ENCODE peak calls at places on chromosomes 11 and 22, in nine cellular contexts. One of them, this sample, is unnamed.

GRCh38 chr11:74288161-74288560 is 23.3 kb downstream of the P4HA3 start:
- DNase-seq in kidney epithelial cell: peak
- DNase-seq in ACHN: peak
- DNase-seq in nucleus accumbens: no peak
- DNase-seq in stimulated activated CD8-positive, alpha-beta memory T cell treated with anti-CD3 and anti-CD28 coated beads, Interleukin-15, amount 100 ng/mL, for 4 hours: no peak
- DNase-seq in effector CD4-positive, alpha-beta T cell: no peak
- DNase-seq in lung: no peak
- DNase-seq in testis: no peak
- DNase-seq in IMR-90: peak
- DNase-seq in this sample: no peak

GRCh38 chr11:47641585-47642098 is 717 bp downstream of the MTCH2 start:
- DNase-seq in kidney epithelial cell: no peak
- DNase-seq in ACHN: no peak
- DNase-seq in nucleus accumbens: no peak
- DNase-seq in stimulated activated CD8-positive, alpha-beta memory T cell treated with anti-CD3 and anti-CD28 coated beads, Interleukin-15, amount 100 ng/mL, for 4 hours: no peak
- DNase-seq in effector CD4-positive, alpha-beta T cell: no peak
- DNase-seq in lung: no peak
- DNase-seq in testis: no peak
- DNase-seq in IMR-90: no peak
- DNase-seq in this sample: no peak

GRCh38 chr11:102733232-102733875 is 8.6 kb upstream of the MMP8 start:
- DNase-seq in kidney epithelial cell: peak
- DNase-seq in ACHN: peak
- DNase-seq in nucleus accumbens: no peak
- DNase-seq in stimulated activated CD8-positive, alpha-beta memory T cell treated with anti-CD3 and anti-CD28 coated beads, Interleukin-15, amount 100 ng/mL, for 4 hours: no peak
- DNase-seq in effector CD4-positive, alpha-beta T cell: no peak
- DNase-seq in lung: peak
- DNase-seq in testis: peak
- DNase-seq in IMR-90: peak
- DNase-seq in this sample: no peak

GRCh38 chr11:94774345-94774744 is 6.2 kb downstream of the AMOTL1 start:
- DNase-seq in kidney epithelial cell: no peak
- DNase-seq in ACHN: no peak
- DNase-seq in nucleus accumbens: no peak
- DNase-seq in stimulated activated CD8-positive, alpha-beta memory T cell treated with anti-CD3 and anti-CD28 coated beads, Interleukin-15, amount 100 ng/mL, for 4 hours: no peak
- DNase-seq in effector CD4-positive, alpha-beta T cell: no peak
- DNase-seq in lung: no peak
- DNase-seq in testis: no peak
- DNase-seq in IMR-90: peak
- DNase-seq in this sample: no peak

GRCh38 chr22:48717883-48718817 is 1109.5 kb downstream of the BRD1 start:
- DNase-seq in kidney epithelial cell: no peak
- DNase-seq in ACHN: no peak
- DNase-seq in nucleus accumbens: no peak
- DNase-seq in stimulated activated CD8-positive, alpha-beta memory T cell treated with anti-CD3 and anti-CD28 coated beads, Interleukin-15, amount 100 ng/mL, for 4 hours: no peak
- DNase-seq in effector CD4-positive, alpha-beta T cell: no peak
- DNase-seq in lung: no peak
- DNase-seq in testis: no peak
- DNase-seq in IMR-90: no peak
- DNase-seq in this sample: no peak

GRCh38 chr11:70324354-70325115 is 54.0 kb downstream of the PPFIA1 start:
- DNase-seq in kidney epithelial cell: no peak
- DNase-seq in ACHN: peak
- DNase-seq in nucleus accumbens: no peak
- DNase-seq in stimulated activated CD8-positive, alpha-beta memory T cell treated with anti-CD3 and anti-CD28 coated beads, Interleukin-15, amount 100 ng/mL, for 4 hours: no peak
- DNase-seq in effector CD4-positive, alpha-beta T cell: no peak
- DNase-seq in lung: no peak
- DNase-seq in testis: no peak
- DNase-seq in IMR-90: no peak
- DNase-seq in this sample: no peak

GRCh38 chr22:17194213-17194612 is 25.0 kb downstream of the ADA2 start:
- DNase-seq in kidney epithelial cell: no peak
- DNase-seq in ACHN: no peak
- DNase-seq in nucleus accumbens: no peak
- DNase-seq in stimulated activated CD8-positive, alpha-beta memory T cell treated with anti-CD3 and anti-CD28 coated beads, Interleukin-15, amount 100 ng/mL, for 4 hours: no peak
- DNase-seq in effector CD4-positive, alpha-beta T cell: no peak
- DNase-seq in lung: no peak
- DNase-seq in testis: no peak
- DNase-seq in IMR-90: no peak
- DNase-seq in this sample: no peak

GRCh38 chr11:119006696-119007095 is 8.8 kb downstream of the CENATAC start:
- DNase-seq in kidney epithelial cell: no peak
- DNase-seq in ACHN: no peak
- DNase-seq in nucleus accumbens: no peak
- DNase-seq in stimulated activated CD8-positive, alpha-beta memory T cell treated with anti-CD3 and anti-CD28 coated beads, Interleukin-15, amount 100 ng/mL, for 4 hours: no peak
- DNase-seq in effector CD4-positive, alpha-beta T cell: no peak
- DNase-seq in lung: no peak
- DNase-seq in testis: no peak
- DNase-seq in IMR-90: no peak
- DNase-seq in this sample: no peak

GRCh38 chr11:12204506-12204905 is 94.1 kb downstream of the MICAL2 start:
- DNase-seq in kidney epithelial cell: no peak
- DNase-seq in ACHN: no peak
- DNase-seq in nucleus accumbens: no peak
- DNase-seq in stimulated activated CD8-positive, alpha-beta memory T cell treated with anti-CD3 and anti-CD28 coated beads, Interleukin-15, amount 100 ng/mL, for 4 hours: no peak
- DNase-seq in effector CD4-positive, alpha-beta T cell: no peak
- DNase-seq in lung: no peak
- DNase-seq in testis: no peak
- DNase-seq in IMR-90: no peak
- DNase-seq in this sample: no peak

GRCh38 chr22:39598017-39598965 is 27.7 kb downstream of the CACNA1I start:
- DNase-seq in kidney epithelial cell: no peak
- DNase-seq in ACHN: peak
- DNase-seq in nucleus accumbens: no peak
- DNase-seq in stimulated activated CD8-positive, alpha-beta memory T cell treated with anti-CD3 and anti-CD28 coated beads, Interleukin-15, amount 100 ng/mL, for 4 hours: peak
- DNase-seq in effector CD4-positive, alpha-beta T cell: peak
- DNase-seq in lung: peak
- DNase-seq in testis: peak
- DNase-seq in IMR-90: no peak
- DNase-seq in this sample: peak

GRCh38 chr11:45204761-45205160 is 58.3 kb downstream of the PRDM11 start:
- DNase-seq in kidney epithelial cell: no peak
- DNase-seq in ACHN: no peak
- DNase-seq in nucleus accumbens: no peak
- DNase-seq in stimulated activated CD8-positive, alpha-beta memory T cell treated with anti-CD3 and anti-CD28 coated beads, Interleukin-15, amount 100 ng/mL, for 4 hours: no peak
- DNase-seq in effector CD4-positive, alpha-beta T cell: no peak
- DNase-seq in lung: no peak
- DNase-seq in testis: no peak
- DNase-seq in IMR-90: no peak
- DNase-seq in this sample: no peak

GRCh38 chr22:48167238-48167637 is 1404.8 kb downstream of the TBC1D22A start:
- DNase-seq in kidney epithelial cell: no peak
- DNase-seq in ACHN: no peak
- DNase-seq in nucleus accumbens: no peak
- DNase-seq in stimulated activated CD8-positive, alpha-beta memory T cell treated with anti-CD3 and anti-CD28 coated beads, Interleukin-15, amount 100 ng/mL, for 4 hours: no peak
- DNase-seq in effector CD4-positive, alpha-beta T cell: no peak
- DNase-seq in lung: no peak
- DNase-seq in testis: no peak
- DNase-seq in IMR-90: no peak
- DNase-seq in this sample: no peak

This sample was measured in activated CD4-positive, CD25-positive, alpha-beta regulatory T cell treated with anti-CD3 and anti-CD28 coated beads, Interleukin-2, amount 50 U/mL, for 16 hours.